ENCODE peak calls at places on chromosomes 16 and 17, in seven cellular contexts. One of them, this sample, is unnamed.

GRCh38 chr16:85858984-85859817 is 39.8 kb upstream of the IRF8 start:
- DNase-seq in DMS79 treated with DMSO at 0.1 percent for 48 hours: no peak
- DNase-seq in activated naive CD4-positive, alpha-beta T cell treated with anti-CD3 and anti-CD28 coated beads, Interleukin-2, amount 50 U/mL, for 16 hours: no peak
- DNase-seq in CD4-positive, CD25-positive, alpha-beta regulatory T cell: no peak
- DNase-seq in effector CD4-positive, alpha-beta T cell: no peak
- DNase-seq in IMR-90: no peak
- DNase-seq in Peyer's patch: no peak
- DNase-seq in this sample: no peak

GRCh38 chr17:80080081-80080480 is 21.3 kb upstream of the GAA start:
- DNase-seq in activated naive CD4-positive, alpha-beta T cell treated with anti-CD3 and anti-CD28 coated beads, Interleukin-2, amount 50 U/mL, for 16 hours: no peak
- DNase-seq in effector CD4-positive, alpha-beta T cell: no peak
- DNase-seq in Peyer's patch: no peak
- DNase-seq in IMR-90: peak
- DNase-seq in CD4-positive, CD25-positive, alpha-beta regulatory T cell: no peak
- DNase-seq in DMS79 treated with DMSO at 0.1 percent for 48 hours: no peak
- DNase-seq in this sample: no peak

GRCh38 chr16:75026892-75027391 is 28.1 kb downstream of the ZNRF1 start:
- DNase-seq in DMS79 treated with DMSO at 0.1 percent for 48 hours: no peak
- DNase-seq in IMR-90: no peak
- DNase-seq in effector CD4-positive, alpha-beta T cell: no peak
- DNase-seq in activated naive CD4-positive, alpha-beta T cell treated with anti-CD3 and anti-CD28 coated beads, Interleukin-2, amount 50 U/mL, for 16 hours: no peak
- DNase-seq in Peyer's patch: no peak
- DNase-seq in CD4-positive, CD25-positive, alpha-beta regulatory T cell: no peak
- DNase-seq in this sample: no peak

GRCh38 chr16:88727871-88728270 is 21.6 kb downstream of the CTU2 start:
- DNase-seq in effector CD4-positive, alpha-beta T cell: no peak
- DNase-seq in Peyer's patch: no peak
- DNase-seq in DMS79 treated with DMSO at 0.1 percent for 48 hours: no peak
- DNase-seq in activated naive CD4-positive, alpha-beta T cell treated with anti-CD3 and anti-CD28 coated beads, Interleukin-2, amount 50 U/mL, for 16 hours: no peak
- DNase-seq in IMR-90: no peak
- DNase-seq in CD4-positive, CD25-positive, alpha-beta regulatory T cell: no peak
- DNase-seq in this sample: no peak

GRCh38 chr16:48972236-48972635 is 309.4 kb downstream of the CBLN1 start:
- DNase-seq in DMS79 treated with DMSO at 0.1 percent for 48 hours: no peak
- DNase-seq in Peyer's patch: no peak
- DNase-seq in IMR-90: no peak
- DNase-seq in CD4-positive, CD25-positive, alpha-beta regulatory T cell: no peak
- DNase-seq in effector CD4-positive, alpha-beta T cell: no peak
- DNase-seq in activated naive CD4-positive, alpha-beta T cell treated with anti-CD3 and anti-CD28 coated beads, Interleukin-2, amount 50 U/mL, for 16 hours: no peak
- DNase-seq in this sample: no peak

GRCh38 chr17:78159575-78160158 is 8.7 kb upstream of the SYNGR2 start:
- DNase-seq in Peyer's patch: no peak
- DNase-seq in effector CD4-positive, alpha-beta T cell: no peak
- DNase-seq in DMS79 treated with DMSO at 0.1 percent for 48 hours: no peak
- DNase-seq in activated naive CD4-positive, alpha-beta T cell treated with anti-CD3 and anti-CD28 coated beads, Interleukin-2, amount 50 U/mL, for 16 hours: no peak
- DNase-seq in CD4-positive, CD25-positive, alpha-beta regulatory T cell: no peak
- DNase-seq in IMR-90: peak
- DNase-seq in this sample: no peak

GRCh38 chr16:26334218-26335111 is 642.7 kb downstream of the HS3ST4 start:
- DNase-seq in DMS79 treated with DMSO at 0.1 percent for 48 hours: no peak
- DNase-seq in effector CD4-positive, alpha-beta T cell: no peak
- DNase-seq in activated naive CD4-positive, alpha-beta T cell treated with anti-CD3 and anti-CD28 coated beads, Interleukin-2, amount 50 U/mL, for 16 hours: no peak
- DNase-seq in IMR-90: no peak
- DNase-seq in CD4-positive, CD25-positive, alpha-beta regulatory T cell: no peak
- DNase-seq in Peyer's patch: no peak
- DNase-seq in this sample: no peak

GRCh38 chr17:72501404-72502110 is 380.7 kb downstream of the SOX9 start:
- DNase-seq in IMR-90: no peak
- DNase-seq in DMS79 treated with DMSO at 0.1 percent for 48 hours: no peak
- DNase-seq in activated naive CD4-positive, alpha-beta T cell treated with anti-CD3 and anti-CD28 coated beads, Interleukin-2, amount 50 U/mL, for 16 hours: no peak
- DNase-seq in CD4-positive, CD25-positive, alpha-beta regulatory T cell: no peak
- DNase-seq in effector CD4-positive, alpha-beta T cell: no peak
- DNase-seq in Peyer's patch: no peak
- DNase-seq in this sample: no peak

GRCh38 chr16:69166946-69167930 is 19.7 kb upstream of the SNTB2 start:
- DNase-seq in IMR-90: peak
- DNase-seq in CD4-positive, CD25-positive, alpha-beta regulatory T cell: no peak
- DNase-seq in activated naive CD4-positive, alpha-beta T cell treated with anti-CD3 and anti-CD28 coated beads, Interleukin-2, amount 50 U/mL, for 16 hours: no peak
- DNase-seq in DMS79 treated with DMSO at 0.1 percent for 48 hours: no peak
- DNase-seq in effector CD4-positive, alpha-beta T cell: no peak
- DNase-seq in Peyer's patch: no peak
- DNase-seq in this sample: no peak

GRCh38 chr17:39818282-39819000 is 45.7 kb downstream of the IKZF3 start:
- DNase-seq in CD4-positive, CD25-positive, alpha-beta regulatory T cell: no peak
- DNase-seq in activated naive CD4-positive, alpha-beta T cell treated with anti-CD3 and anti-CD28 coated beads, Interleukin-2, amount 50 U/mL, for 16 hours: no peak
- DNase-seq in DMS79 treated with DMSO at 0.1 percent for 48 hours: no peak
- DNase-seq in Peyer's patch: no peak
- DNase-seq in IMR-90: no peak
- DNase-seq in effector CD4-positive, alpha-beta T cell: no peak
- DNase-seq in this sample: no peak

GRCh38 chr16:58931436-58931835 is 197.3 kb upstream of the GOT2 start:
- DNase-seq in DMS79 treated with DMSO at 0.1 percent for 48 hours: no peak
- DNase-seq in Peyer's patch: no peak
- DNase-seq in effector CD4-positive, alpha-beta T cell: no peak
- DNase-seq in activated naive CD4-positive, alpha-beta T cell treated with anti-CD3 and anti-CD28 coated beads, Interleukin-2, amount 50 U/mL, for 16 hours: no peak
- DNase-seq in IMR-90: no peak
- DNase-seq in CD4-positive, CD25-positive, alpha-beta regulatory T cell: no peak
- DNase-seq in this sample: no peak

GRCh38 chr17:50107790-50108414 is 12.8 kb downstream of the PDK2 start:
- DNase-seq in Peyer's patch: no peak
- DNase-seq in IMR-90: peak
- DNase-seq in DMS79 treated with DMSO at 0.1 percent for 48 hours: no peak
- DNase-seq in effector CD4-positive, alpha-beta T cell: no peak
- DNase-seq in CD4-positive, CD25-positive, alpha-beta regulatory T cell: no peak
- DNase-seq in activated naive CD4-positive, alpha-beta T cell treated with anti-CD3 and anti-CD28 coated beads, Interleukin-2, amount 50 U/mL, for 16 hours: no peak
- DNase-seq in this sample: no peak